ENCODE peak calls at places on chromosomes 16 and 17, in seven cellular contexts. One of them, this sample, is unnamed.

GRCh38 chr17:9195961-9196668 is 174.8 kb downstream of the NTN1 start:
- DNase-seq in fibroblast of lung: no peak
- DNase-seq in gastrocnemius medialis: no peak
- DNase-seq in Caco-2: peak; percentile 56
- DNase-seq in sigmoid colon: no peak
- DNase-seq in mucosa of descending colon: peak; percentile 62
- DNase-seq in ovary: no peak
- DNase-seq in this sample: no peak

GRCh38 chr17:3981455-3981854 is 17.2 kb upstream of the ATP2A3 start:
- DNase-seq in fibroblast of lung: no peak
- DNase-seq in gastrocnemius medialis: no peak
- DNase-seq in Caco-2: no peak
- DNase-seq in sigmoid colon: no peak
- DNase-seq in mucosa of descending colon: no peak
- DNase-seq in ovary: no peak
- DNase-seq in this sample: no peak

GRCh38 chr16:81520560-81521135 is 76.0 kb downstream of the CMIP start:
- DNase-seq in fibroblast of lung: no peak
- DNase-seq in gastrocnemius medialis: no peak
- DNase-seq in Caco-2: no peak
- DNase-seq in sigmoid colon: no peak
- DNase-seq in mucosa of descending colon: no peak
- DNase-seq in ovary: no peak
- DNase-seq in this sample: no peak

GRCh38 chr16:27822529-27823437 is 240.7 kb downstream of the GSG1L start:
- DNase-seq in fibroblast of lung: no peak
- DNase-seq in gastrocnemius medialis: no peak
- DNase-seq in Caco-2: peak; percentile 25
- DNase-seq in sigmoid colon: peak; percentile 46
- DNase-seq in mucosa of descending colon: no peak
- DNase-seq in ovary: no peak
- DNase-seq in this sample: no peak

GRCh38 chr17:48723555-48724239 is 712 bp downstream of the PRAC2 start:
- DNase-seq in fibroblast of lung: no peak
- DNase-seq in gastrocnemius medialis: no peak
- DNase-seq in Caco-2: no peak
- DNase-seq in sigmoid colon: peak; percentile 40
- DNase-seq in mucosa of descending colon: peak; percentile 76
- DNase-seq in ovary: no peak
- DNase-seq in this sample: no peak

GRCh38 chr17:49817993-49818392 is 29.5 kb downstream of the KAT7 start:
- DNase-seq in fibroblast of lung: no peak
- DNase-seq in gastrocnemius medialis: no peak
- DNase-seq in Caco-2: no peak
- DNase-seq in sigmoid colon: no peak
- DNase-seq in mucosa of descending colon: no peak
- DNase-seq in ovary: no peak
- DNase-seq in this sample: peak; percentile 78

GRCh38 chr16:10965440-10966039 is 21.2 kb downstream of the CLEC16A start:
- DNase-seq in fibroblast of lung: no peak
- DNase-seq in gastrocnemius medialis: no peak
- DNase-seq in Caco-2: no peak
- DNase-seq in sigmoid colon: no peak
- DNase-seq in mucosa of descending colon: no peak
- DNase-seq in ovary: no peak
- DNase-seq in this sample: no peak

GRCh38 chr17:81033535-81034167 is 1.3 kb upstream of the BAIAP2 start:
- DNase-seq in fibroblast of lung: no peak
- DNase-seq in gastrocnemius medialis: no peak
- DNase-seq in Caco-2: no peak
- DNase-seq in sigmoid colon: no peak
- DNase-seq in mucosa of descending colon: no peak
- DNase-seq in ovary: peak; percentile 33
- DNase-seq in this sample: no peak

GRCh38 chr17:37478187-37478586 is 11.5 kb upstream of the DUSP14 start:
- DNase-seq in fibroblast of lung: peak; percentile 83
- DNase-seq in gastrocnemius medialis: peak; percentile 67
- DNase-seq in Caco-2: no peak
- DNase-seq in sigmoid colon: no peak
- DNase-seq in mucosa of descending colon: peak; percentile 8
- DNase-seq in ovary: no peak
- DNase-seq in this sample: no peak

GRCh38 chr17:19298561-19299213 is 61.5 kb downstream of the EPN2 start:
- DNase-seq in fibroblast of lung: no peak
- DNase-seq in gastrocnemius medialis: no peak
- DNase-seq in Caco-2: no peak
- DNase-seq in sigmoid colon: no peak
- DNase-seq in mucosa of descending colon: no peak
- DNase-seq in ovary: no peak
- DNase-seq in this sample: no peak

GRCh38 chr16:31410082-31410481 is 16.9 kb downstream of the ITGAD start:
- DNase-seq in fibroblast of lung: no peak
- DNase-seq in gastrocnemius medialis: no peak
- DNase-seq in Caco-2: no peak
- DNase-seq in sigmoid colon: no peak
- DNase-seq in mucosa of descending colon: no peak
- DNase-seq in ovary: no peak
- DNase-seq in this sample: no peak

GRCh38 chr16:17289050-17289449 is 181.7 kb downstream of the XYLT1 start:
- DNase-seq in fibroblast of lung: no peak
- DNase-seq in gastrocnemius medialis: no peak
- DNase-seq in Caco-2: no peak
- DNase-seq in sigmoid colon: no peak
- DNase-seq in mucosa of descending colon: no peak
- DNase-seq in ovary: no peak
- DNase-seq in this sample: no peak

GRCh38 chr16:4249546-4249945 is 7.7 kb upstream of the SRL start:
- DNase-seq in fibroblast of lung: no peak
- DNase-seq in gastrocnemius medialis: no peak
- DNase-seq in Caco-2: no peak
- DNase-seq in sigmoid colon: no peak
- DNase-seq in mucosa of descending colon: no peak
- DNase-seq in ovary: no peak
- DNase-seq in this sample: no peak

GRCh38 chr17:80629298-80630028 is 84.8 kb downstream of the RPTOR start:
- DNase-seq in fibroblast of lung: no peak
- DNase-seq in gastrocnemius medialis: no peak
- DNase-seq in Caco-2: no peak
- DNase-seq in sigmoid colon: no peak
- DNase-seq in mucosa of descending colon: no peak
- DNase-seq in ovary: no peak
- DNase-seq in this sample: no peak

GRCh38 chr17:78107457-78107856 is 21.1 kb downstream of the TMC6 start:
- DNase-seq in fibroblast of lung: peak; percentile 28
- DNase-seq in gastrocnemius medialis: no peak
- DNase-seq in Caco-2: no peak
- DNase-seq in sigmoid colon: peak; percentile 60
- DNase-seq in mucosa of descending colon: no peak
- DNase-seq in ovary: no peak
- DNase-seq in this sample: no peak

GRCh38 chr17:54969658-54970572 is 1.4 kb downstream of the STXBP4 start:
- DNase-seq in fibroblast of lung: no peak
- DNase-seq in gastrocnemius medialis: no peak
- DNase-seq in Caco-2: no peak
- DNase-seq in sigmoid colon: no peak
- DNase-seq in mucosa of descending colon: no peak
- DNase-seq in ovary: no peak
- DNase-seq in this sample: no peak

GRCh38 chr17:300881-301280 is 51.7 kb downstream of the RPH3AL start:
- DNase-seq in fibroblast of lung: no peak
- DNase-seq in gastrocnemius medialis: no peak
- DNase-seq in Caco-2: no peak
- DNase-seq in sigmoid colon: peak; percentile 34
- DNase-seq in mucosa of descending colon: no peak
- DNase-seq in ovary: peak; percentile 15
- DNase-seq in this sample: no peak
- H3K4me1 ChIP-seq in fibroblast of lung: no peaks in the 10 kb centered on the region
- H3K4me1 ChIP-seq in gastrocnemius medialis: peaks cover 5% of the 10 kb centered on the region
- H3K4me1 ChIP-seq in Caco-2: no peaks in the 10 kb centered on the region
- H3K4me1 ChIP-seq in sigmoid colon: peaks cover 38% of the 10 kb centered on the region
- H3K4me1 ChIP-seq in mucosa of descending colon: peaks cover 9% of the 10 kb centered on the region
- H3K4me1 ChIP-seq in ovary: peaks cover 13% of the 10 kb centered on the region
- H3K4me1 ChIP-seq in this sample: no peaks in the 10 kb centered on the region

GRCh38 chr17:27551701-27552466 is 79.1 kb upstream of the LGALS9 start:
- DNase-seq in fibroblast of lung: no peak
- DNase-seq in gastrocnemius medialis: no peak
- DNase-seq in Caco-2: peak; percentile 95
- DNase-seq in sigmoid colon: no peak
- DNase-seq in mucosa of descending colon: peak; percentile 54
- DNase-seq in ovary: no peak
- DNase-seq in this sample: no peak
- H3K4me1 ChIP-seq in fibroblast of lung: peaks cover 16% of the 10 kb centered on the region
- H3K4me1 ChIP-seq in gastrocnemius medialis: peaks cover 3% of the 10 kb centered on the region
- H3K4me1 ChIP-seq in Caco-2: peaks cover 52% of the 10 kb centered on the region
- H3K4me1 ChIP-seq in sigmoid colon: peaks cover 32% of the 10 kb centered on the region
- H3K4me1 ChIP-seq in mucosa of descending colon: no peaks in the 10 kb centered on the region
- H3K4me1 ChIP-seq in ovary: peaks cover 15% of the 10 kb centered on the region
- H3K4me1 ChIP-seq in this sample: no peaks in the 10 kb centered on the region

DNA sequence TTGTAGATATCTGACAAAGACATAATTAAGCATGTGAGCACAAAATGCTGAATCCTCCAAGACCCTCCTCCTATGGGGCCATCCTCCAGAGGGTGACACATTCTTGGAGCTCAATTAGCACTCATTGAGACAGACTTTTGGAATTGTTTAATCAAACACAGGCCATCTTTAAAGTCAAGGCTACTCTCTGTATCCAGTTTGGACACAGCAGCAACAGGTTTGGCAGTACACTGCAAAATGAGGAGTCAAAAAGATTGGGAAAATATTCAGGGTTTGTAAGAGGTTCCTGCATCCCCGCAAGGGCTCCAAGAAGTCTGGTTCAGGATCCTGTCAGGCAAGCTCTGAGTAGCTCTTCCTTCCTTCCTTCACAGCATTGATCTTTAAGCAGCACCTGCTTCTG is 1.3 kb downstream of the ITFG1 start:
- DNase-seq in fibroblast of lung: no peak
- DNase-seq in gastrocnemius medialis: no peak
- DNase-seq in Caco-2: no peak
- DNase-seq in sigmoid colon: no peak
- DNase-seq in mucosa of descending colon: no peak
- DNase-seq in ovary: no peak
- DNase-seq in this sample: no peak
- H3K4me1 ChIP-seq in fibroblast of lung: peaks cover 5% of the 10 kb centered on the region
- H3K4me1 ChIP-seq in gastrocnemius medialis: peaks cover 46% of the 10 kb centered on the region
- H3K4me1 ChIP-seq in Caco-2: peaks cover 13% of the 10 kb centered on the region
- H3K4me1 ChIP-seq in sigmoid colon: peaks cover 44% of the 10 kb centered on the region
- H3K4me1 ChIP-seq in mucosa of descending colon: peaks cover 14% of the 10 kb centered on the region
- H3K4me1 ChIP-seq in ovary: peaks cover 13% of the 10 kb centered on the region
- H3K4me1 ChIP-seq in this sample: peaks cover 56% of the 10 kb centered on the region

GRCh38 chr17:57515662-57516211 is 229.4 kb downstream of the CCDC182 start:
- DNase-seq in fibroblast of lung: no peak
- DNase-seq in gastrocnemius medialis: no peak
- DNase-seq in Caco-2: no peak
- DNase-seq in sigmoid colon: no peak
- DNase-seq in mucosa of descending colon: no peak
- DNase-seq in ovary: no peak
- DNase-seq in this sample: no peak

GRCh38 chr17:57514614-57515013 is 230.5 kb downstream of the CCDC182 start:
- DNase-seq in fibroblast of lung: no peak
- DNase-seq in gastrocnemius medialis: no peak
- DNase-seq in Caco-2: no peak
- DNase-seq in sigmoid colon: no peak
- DNase-seq in mucosa of descending colon: no peak
- DNase-seq in ovary: no peak
- DNase-seq in this sample: no peak

GRCh38 chr17:57517216-57517518 is 227.9 kb downstream of the CCDC182 start:
- DNase-seq in fibroblast of lung: no peak
- DNase-seq in gastrocnemius medialis: no peak
- DNase-seq in Caco-2: no peak
- DNase-seq in sigmoid colon: no peak
- DNase-seq in mucosa of descending colon: no peak
- DNase-seq in ovary: no peak
- DNase-seq in this sample: no peak

GRCh38 chr17:57517519-57518342 is 227.4 kb downstream of the CCDC182 start:
- DNase-seq in fibroblast of lung: no peak
- DNase-seq in gastrocnemius medialis: no peak
- DNase-seq in Caco-2: peak; percentile 88
- DNase-seq in sigmoid colon: no peak
- DNase-seq in mucosa of descending colon: no peak
- DNase-seq in ovary: no peak
- DNase-seq in this sample: no peak

GRCh38 chr17:57516290-57517215 is 228.5 kb downstream of the CCDC182 start:
- DNase-seq in fibroblast of lung: no peak
- DNase-seq in gastrocnemius medialis: no peak
- DNase-seq in Caco-2: no peak
- DNase-seq in sigmoid colon: no peak
- DNase-seq in mucosa of descending colon: no peak
- DNase-seq in ovary: no peak
- DNase-seq in this sample: no peak
- H3K4me1 ChIP-seq in fibroblast of lung: no peaks in the 10 kb centered on the region
- H3K4me1 ChIP-seq in gastrocnemius medialis: peaks cover 30% of the 10 kb centered on the region
- H3K4me1 ChIP-seq in Caco-2: peaks cover 52% of the 10 kb centered on the region
- H3K4me1 ChIP-seq in sigmoid colon: no peaks in the 10 kb centered on the region
- H3K4me1 ChIP-seq in mucosa of descending colon: no peaks in the 10 kb centered on the region
- H3K4me1 ChIP-seq in ovary: no peaks in the 10 kb centered on the region
- H3K4me1 ChIP-seq in this sample: no peaks in the 10 kb centered on the region

DNA sequence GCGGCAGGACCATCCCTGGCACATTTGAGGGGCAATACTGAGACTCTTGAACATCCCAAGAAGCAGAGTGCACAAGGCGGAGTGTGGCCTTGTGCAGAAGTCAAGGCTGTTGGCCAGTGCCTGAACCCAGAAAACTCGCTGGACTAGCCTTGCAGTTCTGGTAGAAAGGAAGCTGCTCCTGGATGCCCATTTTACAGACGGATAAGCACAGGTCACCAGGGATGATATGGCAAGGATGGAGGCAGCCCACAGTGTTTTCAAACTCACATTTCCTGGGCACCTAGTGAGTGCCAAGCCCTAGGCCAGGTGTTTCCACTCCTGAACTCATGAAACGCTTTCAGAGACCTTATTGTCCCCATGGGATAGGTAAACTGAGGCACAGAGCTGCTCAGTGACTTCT is 1.7 kb upstream of the MAP2K3 start:
- DNase-seq in fibroblast of lung: no peak
- DNase-seq in gastrocnemius medialis: no peak
- DNase-seq in Caco-2: no peak
- DNase-seq in sigmoid colon: no peak
- DNase-seq in mucosa of descending colon: no peak
- DNase-seq in ovary: no peak
- DNase-seq in this sample: no peak
- H3K4me1 ChIP-seq in fibroblast of lung: peaks cover 34% of the 10 kb centered on the region
- H3K4me1 ChIP-seq in gastrocnemius medialis: peaks cover 54% of the 10 kb centered on the region
- H3K4me1 ChIP-seq in Caco-2: peaks cover 17% of the 10 kb centered on the region
- H3K4me1 ChIP-seq in sigmoid colon: peaks cover 51% of the 10 kb centered on the region
- H3K4me1 ChIP-seq in mucosa of descending colon: peaks cover 26% of the 10 kb centered on the region
- H3K4me1 ChIP-seq in ovary: peaks cover 17% of the 10 kb centered on the region
- H3K4me1 ChIP-seq in this sample: peaks cover 56% of the 10 kb centered on the region

This sample was measured in CD4-positive, alpha-beta memory T cell.